ENCODE peak calls at places on chromosomes 5 and 9, in five cellular contexts. A, E, M, G and H are unnamed samples. For H3K4me1, H3K27me3 and H3K9me3, the result is how much of the 10 kb centered on the place peaks cover.

GRCh38 chr9:133524146-133524545 is 613 bp downstream of the MYMK start:
- DNase-seq in G (no peak), M (no peak), A (no peak), E (no peak), H (no peak)

GRCh38 chr5:120765189-120765588 is 301.1 kb downstream of the PRR16 start:
- DNase-seq in A (no peak), M (no peak), G (peak), E (no peak), H (no peak)

GRCh38 chr5:135271533-135272310 is 127.3 kb downstream of the MACROH2A1 start:
- DNase-seq in A (peak), G (peak), E (no peak), M (no peak), H (peak)

GRCh38 chr5:150599281-150599680 is 41.2 kb upstream of the SYNPO start:
- DNase-seq in G (no peak), E (peak), A (no peak), M (no peak), H (no peak)

GRCh38 chr5:76503929-76504328 is 100.8 kb downstream of the IQGAP2 start:
- DNase-seq in G (no peak), A (no peak), E (no peak), M (no peak), H (no peak)

GRCh38 chr5:150394103-150394502 is 18.6 kb downstream of the CD74 start:
- DNase-seq in G (peak), A (no peak), M (no peak), E (no peak), H (peak)

GRCh38 chr5:100840364-100840763 is 62.7 kb downstream of the ST8SIA4 start:
- DNase-seq in G (peak), A (peak), E (no peak), M (peak), H (peak)

GRCh38 chr5:114999176-114999575 is 170.5 kb downstream of the TRIM36 start:
- DNase-seq in E (no peak), G (no peak), M (no peak), A (no peak), H (no peak)

GRCh38 chr5:100430268-100430900 is 104.8 kb upstream of the FAM174A start:
- DNase-seq in A (peak), M (peak), G (peak), E (peak), H (peak)

GRCh38 chr5:74122979-74123575 is 497.1 kb downstream of the ARHGEF28 start:
- DNase-seq in A (no peak), G (no peak), M (no peak), E (no peak), H (no peak)

GRCh38 chr9:133252301-133252776 is 22.7 kb downstream of the ABO start:
- DNase-seq in G (no peak), E (no peak), A (no peak), M (no peak), H (peak)

GRCh38 chr5:172146748-172147092 is 41.3 kb downstream of the STK10 start:
- DNase-seq in M (no peak), G (no peak), A (no peak), E (no peak), H (no peak)
- H3K4me1 ChIP-seq in M (half or more), G (under half), A (under half), E (under half), H (under half)

DNA sequence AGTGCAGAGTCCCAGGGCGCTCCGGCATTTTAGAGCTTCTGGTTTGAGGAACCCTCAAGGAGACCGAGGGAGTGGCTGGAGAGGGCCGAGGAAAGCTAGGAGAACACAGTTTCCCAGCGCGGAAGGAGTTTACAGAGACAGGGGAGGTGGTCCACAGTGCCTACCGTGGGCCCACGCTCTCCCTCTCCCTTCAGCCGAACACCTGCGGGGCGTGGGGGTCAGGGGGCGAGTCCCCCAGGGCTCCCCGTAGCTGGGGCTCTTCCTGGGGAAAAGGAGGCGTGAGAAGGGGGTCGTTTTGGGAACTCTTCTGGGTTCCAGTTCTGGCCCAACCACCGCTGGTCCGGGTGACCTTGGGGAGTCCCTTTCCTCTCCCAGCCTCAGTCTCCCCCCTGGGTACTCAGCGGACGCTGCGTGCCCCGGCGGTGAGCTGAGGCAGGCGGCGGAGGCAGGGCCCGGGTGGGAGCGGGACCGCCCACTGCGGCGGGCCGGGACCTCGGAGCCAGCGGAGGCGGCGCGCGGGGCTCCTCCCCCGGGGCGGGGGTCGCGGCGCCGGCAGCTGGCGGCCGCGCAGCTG is 368 bp upstream of the FRMPD1 start:
- DNase-seq in G (no peak), E (no peak), A (no peak), M (no peak), H (no peak)
- H3K27me3 ChIP-seq in G (half or more), E (under half), A (half or more), M (under half), H (under half)

GRCh38 chr5:9020996-9021395 is 524.9 kb downstream of the SEMA5A start:
- DNase-seq in M (no peak), A (no peak), G (no peak), E (no peak), H (no peak)
- H3K9me3 ChIP-seq in M (under half), A (under half), G (under half), E (under half), H (under half)

DNA sequence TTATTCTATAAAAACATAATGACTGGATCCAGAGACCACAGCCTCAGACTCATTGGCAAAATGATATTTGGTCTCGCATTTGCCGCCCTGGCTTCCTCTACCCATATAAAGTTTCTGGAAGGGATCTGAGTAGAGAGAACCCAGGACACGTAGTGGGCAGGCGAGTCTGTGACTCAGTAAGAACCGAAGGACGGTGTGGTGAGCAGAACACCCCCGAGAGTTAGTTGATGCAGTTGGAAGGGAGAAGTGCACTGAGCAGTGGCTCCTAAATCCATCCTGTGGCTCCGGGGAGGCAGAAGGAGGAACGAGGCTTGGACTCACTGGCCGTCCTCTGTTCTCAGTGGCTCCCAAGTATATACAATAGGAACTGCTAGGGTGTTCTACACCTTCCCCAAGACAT is 11.5 kb downstream of the SPRY4 start:
- DNase-seq in E (no peak), A (no peak), G (no peak), M (no peak), H (no peak)
- H3K4me1 ChIP-seq in E (under half), A (under half), G (under half), M (under half), H (under half)

GRCh38 chr5:5505848-5506247 is 83.4 kb downstream of the ICE1 start:
- DNase-seq in G (no peak), M (no peak), A (no peak), E (no peak), H (no peak)
- H3K27me3 ChIP-seq in G (under half), M (under half), A (under half), E (under half), H (under half)

GRCh38 chr5:40084614-40085013 is 595.1 kb upstream of the PTGER4 start:
- DNase-seq in G (no peak), M (no peak), E (no peak), A (no peak), H (no peak)

GRCh38 chr5:40093550-40093949 is 586.2 kb upstream of the PTGER4 start:
- DNase-seq in M (no peak), E (no peak), G (no peak), A (no peak), H (peak)

GRCh38 chr5:40089269-40089668 is 590.4 kb upstream of the PTGER4 start:
- DNase-seq in A (no peak), M (no peak), E (no peak), G (peak), H (peak)
- H3K9me3 ChIP-seq in A (under half), M (under half), E (under half), G (under half), H (under half)

GRCh38 chr5:18985397-18985796 is 1002.6 kb downstream of the CDH18 start:
- DNase-seq in M (no peak), E (no peak), G (no peak), A (no peak), H (peak)
- H3K4me1 ChIP-seq in M (under half), E (under half), G (under half), A (under half), H (under half)

DNA sequence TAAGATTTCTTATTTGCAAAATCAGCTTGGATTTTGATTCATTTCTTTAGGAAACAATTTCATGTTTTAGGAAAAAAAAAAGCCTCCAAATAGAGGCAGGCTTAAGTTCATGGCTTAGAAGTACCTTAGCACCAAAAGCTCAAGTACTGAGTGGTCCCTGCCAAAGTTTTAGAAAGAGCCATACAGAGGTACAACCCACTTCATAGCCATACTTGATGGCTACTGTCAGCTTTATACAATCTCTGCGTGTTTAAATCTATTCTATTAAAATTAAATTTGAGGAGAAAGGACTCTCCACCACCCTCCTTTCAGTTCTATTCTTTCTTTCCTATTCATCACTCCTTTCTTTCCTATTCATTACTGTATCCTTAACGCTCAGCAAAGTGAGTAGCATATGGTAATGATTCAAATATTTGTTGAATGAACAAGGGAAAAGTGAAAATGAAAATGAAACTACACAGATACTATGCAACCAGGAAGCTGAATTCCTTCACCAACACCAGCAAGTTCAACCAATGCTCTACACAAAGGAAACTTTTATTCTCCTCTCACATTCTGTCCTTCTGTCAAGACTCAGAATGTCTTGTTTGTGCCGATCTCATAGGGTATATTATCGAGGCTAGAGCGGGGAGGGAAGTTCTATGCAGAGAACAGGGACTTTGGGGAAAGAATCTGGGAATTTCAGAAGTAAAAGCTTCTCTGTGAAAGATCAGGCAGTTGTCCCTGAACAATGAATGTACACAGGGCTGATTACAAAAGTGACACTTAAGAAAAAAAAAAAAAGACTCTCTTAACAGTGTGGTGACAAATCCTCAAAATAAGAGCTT is 138.6 kb upstream of the SPEF2 start:
- DNase-seq in A (peak), G (peak), M (no peak), E (no peak), H (peak)
- H3K27me3 ChIP-seq in A (under half), G (under half), M (under half), E (under half), H (under half)

DNA sequence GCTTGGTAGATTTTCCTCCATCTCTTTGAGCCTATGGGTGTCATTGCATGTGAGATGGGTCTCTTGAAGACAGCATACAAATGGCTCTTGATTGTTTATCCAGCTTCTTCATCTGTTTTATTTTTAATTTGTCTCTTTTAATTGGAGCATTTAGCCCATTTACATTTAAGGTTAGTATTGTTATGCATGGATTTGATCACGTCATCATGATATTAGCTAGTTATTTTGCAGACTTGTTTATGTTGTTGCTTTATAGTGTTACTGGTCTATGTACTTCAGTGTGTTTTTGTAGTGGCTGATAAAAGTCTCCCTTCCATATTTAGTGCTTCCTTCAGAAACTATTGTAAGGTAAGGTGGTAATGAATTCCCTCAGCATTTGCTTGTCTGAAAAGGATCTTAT is 78.6 kb upstream of the RGMB start:
- DNase-seq in E (no peak), M (no peak), G (no peak), A (no peak), H (no peak)
- H3K9me3 ChIP-seq in E (under half), M (under half), G (under half), A (under half), H (under half)